ENCODE peak calls at places on chromosome 6, in nine cellular contexts. Y is T-helper 1 cell; N is A172; P is osteoblast; Z is stimulated activated CD8-positive, alpha-beta memory T cell treated with anti-CD3 and anti-CD28 coated beads, Interleukin-4, amount 100 ng/mL, for 1 hour; I is mammary epithelial cell; K is progenitor cell of endocrine pancreas; C is memory B cell; A is NCI-H1105. V is an unnamed sample.

GRCh38 chr6:150347845-150348244 is 21.0 kb upstream of the IYD start:
- DNase-seq in Y (no peak), N (no peak), P (no peak), Z (no peak), I (no peak), K (no peak), C (peak), A (no peak), V (no peak)

GRCh38 chr6:11632231-11632630 is 94.7 kb downstream of the TMEM170B start:
- DNase-seq in Y (no peak), N (peak), P (no peak), Z (no peak), I (peak), K (no peak), C (no peak), A (no peak), V (no peak)

GRCh38 chr6:164108869-164109769 is 694.6 kb downstream of the QKI start:
- DNase-seq in Y (no peak), N (peak), P (no peak), Z (no peak), I (no peak), K (no peak), C (no peak), A (no peak), V (no peak)

GRCh38 chr6:49543087-49543858 is 7.2 kb upstream of the C6orf141 start:
- DNase-seq in Y (no peak), N (no peak), P (no peak), Z (no peak), I (no peak), K (no peak), C (no peak), A (no peak), V (no peak)

GRCh38 chr6:10720229-10720959 is 2.5 kb upstream of the TMEM14C start:
- DNase-seq in Y (peak), N (no peak), P (no peak), Z (no peak), I (peak), K (no peak), C (peak), A (no peak), V (peak)

GRCh38 chr6:161480416-161481165 is 206.7 kb upstream of the AGPAT4 start:
- DNase-seq in Y (no peak), N (no peak), P (no peak), Z (no peak), I (no peak), K (no peak), C (no peak), A (no peak), V (no peak)

GRCh38 chr6:25366785-25367657 is 87.8 kb downstream of the CARMIL1 start:
- DNase-seq in Y (peak), N (no peak), P (no peak), Z (no peak), I (peak), K (no peak), C (no peak), A (no peak), V (no peak)

GRCh38 chr6:3538536-3538935 is 81.7 kb upstream of the SLC22A23 start:
- DNase-seq in Y (no peak), N (no peak), P (no peak), Z (no peak), I (no peak), K (no peak), C (no peak), A (no peak), V (no peak)

GRCh38 chr6:16157909-16158308 is 29.0 kb downstream of the MYLIP start:
- DNase-seq in Y (no peak), N (no peak), P (no peak), Z (no peak), I (no peak), K (no peak), C (no peak), A (peak), V (no peak)

GRCh38 chr6:6987749-6988148 is 120.0 kb upstream of the RREB1 start:
- DNase-seq in Y (no peak), N (no peak), P (no peak), Z (no peak), I (no peak), K (no peak), C (no peak), A (no peak), V (no peak)

GRCh38 chr6:158050955-158051354 is 69.3 kb downstream of the SYNJ2 start:
- DNase-seq in Y (no peak), N (no peak), P (peak), Z (no peak), I (peak), K (no peak), C (no peak), A (no peak), V (no peak)

GRCh38 chr6:54718541-54719023 is 128.0 kb upstream of the FAM83B start:
- DNase-seq in Y (no peak), N (no peak), P (no peak), Z (no peak), I (peak), K (no peak), C (no peak), A (peak), V (no peak)

GRCh38 chr6:166820070-166820469 is 136.3 kb downstream of the RNASET2 start:
- DNase-seq in Y (no peak), N (no peak), P (no peak), Z (no peak), I (no peak), K (no peak), C (no peak), A (no peak), V (no peak)

GRCh38 chr6:152004036-152004566 is 196.6 kb downstream of the ESR1 start:
- DNase-seq in Y (no peak), N (no peak), P (no peak), Z (no peak), I (peak), K (no peak), C (no peak), A (no peak), V (no peak)

GRCh38 chr6:13513606-13514502 is 26.5 kb upstream of the GFOD1 start:
- DNase-seq in Y (no peak), N (no peak), P (peak), Z (no peak), I (no peak), K (no peak), C (no peak), A (no peak), V (no peak)

GRCh38 chr6:72219536-72219935 is 333.2 kb downstream of the RIMS1 start:
- DNase-seq in Y (no peak), N (no peak), P (no peak), Z (no peak), I (no peak), K (no peak), C (no peak), A (no peak), V (no peak)